ENCODE peak calls at places on chromosomes 7 and 10, in four cellular contexts. V is fibroblast of mammary gland, D is MM.1S, T is transverse colon. G is an unnamed sample.

GRCh38 chr10:119541046-119541445 is 1.5 kb downstream of the RGS10 start:
- DNase-seq in T (no peak), V (peak; percentile 61), D (no peak), G (no peak)

GRCh38 chr10:128084364-128084763 is 41.9 kb downstream of the MKI67 start:
- DNase-seq in D (no peak), T (no peak), V (no peak), G (no peak)

GRCh38 chr10:24259365-24260125 is 50.6 kb downstream of the KIAA1217 start:
- DNase-seq in V (peak; percentile 30), T (no peak), D (no peak), G (no peak)

GRCh38 chr7:83579740-83580139 is 69.2 kb downstream of the SEMA3E start:
- DNase-seq in D (no peak), T (no peak), V (peak; percentile 42), G (no peak)

GRCh38 chr7:87216701-87217508 is 2.6 kb downstream of the TMEM243 start:
- DNase-seq in V (no peak), D (peak; percentile 70), T (peak; percentile 42), G (no peak)

GRCh38 chr7:137832382-137832781 is 14.4 kb downstream of the DGKI start:
- DNase-seq in V (no peak), D (no peak), T (no peak), G (no peak)

GRCh38 chr10:11539191-11539868 is 72.1 kb downstream of the USP6NL start:
- DNase-seq in T (no peak), D (no peak), V (peak; percentile 69), G (no peak)

GRCh38 chr10:54234832-54235231 is 566.2 kb downstream of the PCDH15 start:
- DNase-seq in T (no peak), V (no peak), D (peak; percentile 66), G (no peak)

GRCh38 chr7:86469680-86470295 is 173.9 kb upstream of the GRM3 start:
- DNase-seq in D (peak; percentile 80), T (peak; percentile 39), V (peak; percentile 73), G (peak; percentile 1)

GRCh38 chr10:63675171-63675570 is 154.0 kb downstream of the REEP3 start:
- DNase-seq in V (peak; percentile 44), D (no peak), T (no peak), G (no peak)

GRCh38 chr10:25849971-25850370 is 84.1 kb upstream of the MYO3A start:
- DNase-seq in D (no peak), T (no peak), V (no peak), G (no peak)

GRCh38 chr7:186516-187113 is 5.8 kb upstream of the FAM20C start:
- DNase-seq in V (no peak), D (no peak), T (no peak), G (no peak)

GRCh38 chr10:102150970-102151773 is 1.0 kb upstream of the NOLC1 start:
- DNase-seq in T (no peak), V (peak; percentile 72), D (no peak), G (peak; percentile 20)

GRCh38 chr7:102284891-102285540 is 1.7 kb upstream of the SH2B2 start:
- DNase-seq in D (no peak), V (no peak), T (peak; percentile 55), G (no peak)

GRCh38 chr7:50393076-50393475 is 57.1 kb downstream of the FIGNL1 start:
- DNase-seq in V (no peak), D (no peak), T (no peak), G (no peak)

GRCh38 chr7:51927738-51928137 is 611.1 kb upstream of the COBL start:
- DNase-seq in V (no peak), T (no peak), D (no peak), G (no peak)

GRCh38 chr7:57404343-57404966 is 45.5 kb upstream of the ZNF716 start:
- DNase-seq in V (peak; percentile 22), D (no peak), T (no peak), G (no peak)
- H3K4me3 ChIP-seq in V (peak overlapping the region; percentile 16), D (no peak overlapping the region), T (no peak overlapping the region), G (no peak overlapping the region)

GRCh38 chr10:110643670-110644597 is at the start of gene RBM20:
- DNase-seq in V (no peak), T (peak; percentile 9), D (no peak), G (no peak)

GRCh38 chr10:110646417-110647135 is 2.4 kb downstream of the RBM20 start:
- DNase-seq in D (no peak), T (no peak), V (no peak), G (no peak)

GRCh38 chr10:110647136-110647430 is 2.9 kb downstream of the RBM20 start:
- DNase-seq in D (no peak), T (no peak), V (no peak), G (no peak)

GRCh38 chr10:110642980-110643655 is 1.0 kb upstream of the RBM20 start:
- DNase-seq in D (no peak), V (no peak), T (no peak), G (no peak)

GRCh38 chr10:110644598-110645462 is 694 bp downstream of the RBM20 start:
- DNase-seq in D (no peak), T (no peak), V (no peak), G (no peak)
- H3K4me3 ChIP-seq in D (peak overlapping the region; percentile 40), T (peak overlapping the region; percentile 60), V (no peak overlapping the region), G (peak overlapping the region; percentile 62)

GRCh38 chr7:130902755-130903357 is 168.8 kb upstream of the KLF14 start:
- DNase-seq in V (no peak), D (no peak), T (no peak), G (no peak)

GRCh38 chr7:130904792-130905191 is 170.8 kb upstream of the KLF14 start:
- DNase-seq in D (no peak), T (no peak), V (no peak), G (no peak)

GRCh38 chr7:130904031-130904757 is 170.2 kb upstream of the KLF14 start:
- DNase-seq in D (no peak), T (no peak), V (peak; percentile 93), G (peak; percentile 88)

GRCh38 chr7:130901209-130901783 is 167.3 kb upstream of the KLF14 start:
- DNase-seq in V (peak; percentile 98), D (no peak), T (peak; percentile 71), G (peak; percentile 97)

DNA sequence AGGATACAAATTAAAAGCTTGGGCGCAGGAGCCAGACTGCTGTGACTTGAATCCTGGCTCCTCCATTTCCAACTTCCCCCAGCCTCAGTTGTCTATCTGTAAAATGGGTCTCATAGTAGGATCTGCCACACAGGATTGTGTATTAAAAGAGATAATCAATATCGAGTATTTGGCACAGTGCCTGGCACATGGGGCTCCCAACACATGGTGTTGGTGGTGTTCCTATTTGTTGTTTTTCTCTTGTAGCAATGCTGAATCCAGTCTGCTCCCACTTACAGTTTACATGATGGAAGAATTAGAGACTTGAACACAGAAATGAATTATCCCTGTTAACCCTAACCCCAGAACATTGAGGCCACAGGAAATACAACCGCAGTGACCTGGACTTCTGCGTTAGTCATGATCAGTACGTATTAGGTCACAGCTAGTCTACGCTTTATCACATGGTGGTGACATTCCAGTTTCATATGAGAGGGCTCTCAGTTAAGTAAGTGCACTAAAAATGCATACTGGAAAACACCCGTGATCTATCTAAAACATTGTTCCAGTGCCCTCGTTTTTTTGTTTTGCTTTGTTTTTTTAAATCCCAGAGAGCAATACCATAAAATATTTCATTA is 169.5 kb upstream of the KLF14 start:
- DNase-seq in T (no peak), D (no peak), V (peak; percentile 99), G (peak; percentile 96)
- H3K4me3 ChIP-seq in T (no peak overlapping the region), D (no peak overlapping the region), V (no peak overlapping the region), G (no peak overlapping the region)

GRCh38 chr10:122983898-122984297 is 3.7 kb downstream of the PSTK start:
- DNase-seq in V (no peak), T (no peak), D (no peak), G (no peak)

GRCh38 chr10:122980209-122981065 is at the start of gene PSTK:
- DNase-seq in D (peak; percentile 92), T (peak; percentile 93), V (peak; percentile 91), G (peak; percentile 68)

GRCh38 chr10:122984708-122985107 is 4.5 kb downstream of the PSTK start:
- DNase-seq in D (no peak), T (no peak), V (no peak), G (no peak)

GRCh38 chr10:122986340-122986739 is 6.1 kb downstream of the PSTK start:
- DNase-seq in V (peak; percentile 23), D (no peak), T (no peak), G (no peak)

GRCh38 chr10:122981066-122981464 is 864 bp downstream of the PSTK start:
- DNase-seq in T (no peak), D (peak; percentile 46), V (peak; percentile 73), G (peak; percentile 21)
- H3K4me3 ChIP-seq in T (peak overlapping the region; percentile 94), D (peak overlapping the region; percentile 68), V (peak overlapping the region; percentile 76), G (peak overlapping the region; percentile 68)

GRCh38 chr10:35640474-35640873 is 1.6 kb downstream of the FZD8 start:
- DNase-seq in D (peak; percentile 69), T (peak; percentile 68), V (peak; percentile 65), G (peak; percentile 37)
- H3K4me3 ChIP-seq in D (peak overlapping the region; percentile 48), T (peak overlapping the region; percentile 59), V (peak overlapping the region; percentile 49), G (peak overlapping the region; percentile 56)

GRCh38 chr10:129972966-129973673 is 9.0 kb upstream of the EBF3 start:
- DNase-seq in V (no peak), D (no peak), T (no peak), G (no peak)

GRCh38 chr10:129973674-129974059 is 9.6 kb upstream of the EBF3 start:
- DNase-seq in V (no peak), T (no peak), D (no peak), G (no peak)

GRCh38 chr10:129970404-129971364 is 6.6 kb upstream of the EBF3 start:
- DNase-seq in D (no peak), V (no peak), T (no peak), G (no peak)

GRCh38 chr10:129971381-129972144 is 7.5 kb upstream of the EBF3 start:
- DNase-seq in V (peak; percentile 39), D (peak; percentile 37), T (peak; percentile 41), G (no peak)

GRCh38 chr10:129972145-129972965 is 8.3 kb upstream of the EBF3 start:
- DNase-seq in D (no peak), V (no peak), T (no peak), G (no peak)
- H3K4me3 ChIP-seq in D (no peak overlapping the region), V (peak overlapping the region; percentile 15), T (no peak overlapping the region), G (peak overlapping the region; percentile 30)

DNA sequence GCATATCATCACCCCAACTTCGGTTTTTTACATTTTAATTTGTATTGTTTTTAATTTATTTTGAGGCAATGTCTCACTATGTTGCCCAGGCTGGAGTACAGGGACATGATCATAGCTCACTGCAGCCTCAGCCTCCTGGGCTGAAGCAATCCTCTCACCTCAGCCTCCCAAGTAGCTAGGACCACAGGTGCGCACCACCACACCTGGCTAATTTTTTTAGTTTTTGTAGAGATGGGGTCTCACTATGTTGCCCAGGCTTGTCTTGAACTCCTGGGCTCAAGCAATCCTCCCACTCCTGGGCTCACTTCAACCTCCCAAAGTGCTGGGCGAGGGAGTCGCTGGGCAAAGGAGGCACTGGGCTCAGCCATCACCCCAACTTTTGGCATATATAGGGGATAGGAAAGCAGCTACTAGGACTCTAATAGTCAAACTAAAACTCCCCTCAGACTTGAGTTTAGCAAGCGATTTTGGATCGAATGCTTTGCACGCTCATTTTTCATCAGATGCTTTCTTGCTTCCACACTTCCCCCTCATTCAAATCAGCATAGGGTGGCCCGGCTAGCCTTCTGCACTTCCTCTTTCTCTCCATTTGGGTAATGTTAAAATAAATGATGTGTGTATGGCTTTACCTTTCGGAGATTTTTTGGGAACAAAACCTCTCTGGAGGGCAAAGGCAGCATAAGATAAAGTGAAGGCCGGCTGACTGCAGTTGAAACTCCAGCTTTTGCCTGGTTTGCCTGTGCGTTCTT is 20.8 kb upstream of the NMT2 start:
- DNase-seq in D (no peak), T (no peak), V (no peak), G (no peak)
- H3K4me3 ChIP-seq in D (no peak overlapping the region), T (no peak overlapping the region), V (no peak overlapping the region), G (no peak overlapping the region)

G was measured in skeletal muscle cell.